ENCODE peak calls at places on chromosomes 2 and 18, in ten cellular contexts. One of them, this sample, is unnamed.

GRCh38 chr2:176852667-176853066 is 359.9 kb upstream of the HNRNPA3 start:
- DNase-seq in brain microvascular endothelial cell: no peak
- DNase-seq in stimulated activated CD4-positive, alpha-beta T cell treated with anti-CD3 and anti-CD28 coated beads, TNF-alpha, amount 100 ng/mL, for 1 hour: no peak
- DNase-seq in activated naive CD4-positive, alpha-beta T cell treated with anti-CD3 and anti-CD28 coated beads, Interleukin-2, amount 10 ng/mL, durations not matched to agents 7 days and 5 days: peak; percentile 58
- DNase-seq in D341Med: no peak
- DNase-seq in HS-5: no peak
- DNase-seq in NCI-H1092: no peak
- DNase-seq in HFFc6: no peak
- DNase-seq in T follicular helper cell: no peak
- DNase-seq in NCI-H69: peak; percentile 75
- DNase-seq in this sample: no peak

GRCh38 chr2:210955591-210955990 is 399.2 kb downstream of the CPS1 start:
- DNase-seq in brain microvascular endothelial cell: peak; percentile 78
- DNase-seq in stimulated activated CD4-positive, alpha-beta T cell treated with anti-CD3 and anti-CD28 coated beads, TNF-alpha, amount 100 ng/mL, for 1 hour: no peak
- DNase-seq in activated naive CD4-positive, alpha-beta T cell treated with anti-CD3 and anti-CD28 coated beads, Interleukin-2, amount 10 ng/mL, durations not matched to agents 7 days and 5 days: no peak
- DNase-seq in D341Med: no peak
- DNase-seq in HS-5: peak; percentile 72
- DNase-seq in NCI-H1092: no peak
- DNase-seq in HFFc6: peak; percentile 18
- DNase-seq in T follicular helper cell: no peak
- DNase-seq in NCI-H69: no peak
- DNase-seq in this sample: no peak

GRCh38 chr18:75205760-75206109 is 3.2 kb downstream of the PTGR3 start:
- DNase-seq in brain microvascular endothelial cell: no peak
- DNase-seq in stimulated activated CD4-positive, alpha-beta T cell treated with anti-CD3 and anti-CD28 coated beads, TNF-alpha, amount 100 ng/mL, for 1 hour: no peak
- DNase-seq in activated naive CD4-positive, alpha-beta T cell treated with anti-CD3 and anti-CD28 coated beads, Interleukin-2, amount 10 ng/mL, durations not matched to agents 7 days and 5 days: no peak
- DNase-seq in D341Med: no peak
- DNase-seq in HS-5: no peak
- DNase-seq in NCI-H1092: no peak
- DNase-seq in HFFc6: no peak
- DNase-seq in T follicular helper cell: no peak
- DNase-seq in NCI-H69: no peak
- DNase-seq in this sample: no peak

GRCh38 chr2:150046211-150046610 is 441.3 kb downstream of the RND3 start:
- DNase-seq in brain microvascular endothelial cell: peak; percentile 49
- DNase-seq in stimulated activated CD4-positive, alpha-beta T cell treated with anti-CD3 and anti-CD28 coated beads, TNF-alpha, amount 100 ng/mL, for 1 hour: no peak
- DNase-seq in activated naive CD4-positive, alpha-beta T cell treated with anti-CD3 and anti-CD28 coated beads, Interleukin-2, amount 10 ng/mL, durations not matched to agents 7 days and 5 days: no peak
- DNase-seq in D341Med: no peak
- DNase-seq in HS-5: no peak
- DNase-seq in NCI-H1092: no peak
- DNase-seq in HFFc6: peak; percentile 9
- DNase-seq in T follicular helper cell: no peak
- DNase-seq in NCI-H69: no peak
- DNase-seq in this sample: no peak

GRCh38 chr2:6069354-6069753 is 377.2 kb downstream of the SOX11 start:
- DNase-seq in brain microvascular endothelial cell: no peak
- DNase-seq in stimulated activated CD4-positive, alpha-beta T cell treated with anti-CD3 and anti-CD28 coated beads, TNF-alpha, amount 100 ng/mL, for 1 hour: no peak
- DNase-seq in activated naive CD4-positive, alpha-beta T cell treated with anti-CD3 and anti-CD28 coated beads, Interleukin-2, amount 10 ng/mL, durations not matched to agents 7 days and 5 days: no peak
- DNase-seq in D341Med: no peak
- DNase-seq in HS-5: no peak
- DNase-seq in NCI-H1092: peak; percentile 78
- DNase-seq in HFFc6: no peak
- DNase-seq in T follicular helper cell: no peak
- DNase-seq in NCI-H69: peak; percentile 89
- DNase-seq in this sample: no peak

GRCh38 chr2:349390-349789 is 61.5 kb upstream of the ALKAL2 start:
- DNase-seq in brain microvascular endothelial cell: peak; percentile 60
- DNase-seq in stimulated activated CD4-positive, alpha-beta T cell treated with anti-CD3 and anti-CD28 coated beads, TNF-alpha, amount 100 ng/mL, for 1 hour: no peak
- DNase-seq in activated naive CD4-positive, alpha-beta T cell treated with anti-CD3 and anti-CD28 coated beads, Interleukin-2, amount 10 ng/mL, durations not matched to agents 7 days and 5 days: no peak
- DNase-seq in D341Med: no peak
- DNase-seq in HS-5: no peak
- DNase-seq in NCI-H1092: no peak
- DNase-seq in HFFc6: no peak
- DNase-seq in T follicular helper cell: no peak
- DNase-seq in NCI-H69: no peak
- DNase-seq in this sample: no peak

GRCh38 chr2:217451634-217452033 is 551.2 kb downstream of the TNS1 start:
- DNase-seq in brain microvascular endothelial cell: peak; percentile 47
- DNase-seq in stimulated activated CD4-positive, alpha-beta T cell treated with anti-CD3 and anti-CD28 coated beads, TNF-alpha, amount 100 ng/mL, for 1 hour: no peak
- DNase-seq in activated naive CD4-positive, alpha-beta T cell treated with anti-CD3 and anti-CD28 coated beads, Interleukin-2, amount 10 ng/mL, durations not matched to agents 7 days and 5 days: no peak
- DNase-seq in D341Med: no peak
- DNase-seq in HS-5: no peak
- DNase-seq in NCI-H1092: no peak
- DNase-seq in HFFc6: no peak
- DNase-seq in T follicular helper cell: no peak
- DNase-seq in NCI-H69: no peak
- DNase-seq in this sample: no peak

GRCh38 chr2:68458962-68459361 is 8.1 kb downstream of the FBXO48 start:
- DNase-seq in brain microvascular endothelial cell: peak; percentile 67
- DNase-seq in stimulated activated CD4-positive, alpha-beta T cell treated with anti-CD3 and anti-CD28 coated beads, TNF-alpha, amount 100 ng/mL, for 1 hour: no peak
- DNase-seq in activated naive CD4-positive, alpha-beta T cell treated with anti-CD3 and anti-CD28 coated beads, Interleukin-2, amount 10 ng/mL, durations not matched to agents 7 days and 5 days: no peak
- DNase-seq in D341Med: no peak
- DNase-seq in HS-5: no peak
- DNase-seq in NCI-H1092: no peak
- DNase-seq in HFFc6: peak; percentile 31
- DNase-seq in T follicular helper cell: no peak
- DNase-seq in NCI-H69: no peak
- DNase-seq in this sample: no peak

GRCh38 chr18:73639788-73640187 is 507.8 kb downstream of the FBXO15 start:
- DNase-seq in brain microvascular endothelial cell: no peak
- DNase-seq in stimulated activated CD4-positive, alpha-beta T cell treated with anti-CD3 and anti-CD28 coated beads, TNF-alpha, amount 100 ng/mL, for 1 hour: no peak
- DNase-seq in activated naive CD4-positive, alpha-beta T cell treated with anti-CD3 and anti-CD28 coated beads, Interleukin-2, amount 10 ng/mL, durations not matched to agents 7 days and 5 days: no peak
- DNase-seq in D341Med: no peak
- DNase-seq in HS-5: no peak
- DNase-seq in NCI-H1092: no peak
- DNase-seq in HFFc6: no peak
- DNase-seq in T follicular helper cell: no peak
- DNase-seq in NCI-H69: no peak
- DNase-seq in this sample: no peak

GRCh38 chr2:169768262-169768995 is 30.2 kb upstream of the SSB start:
- DNase-seq in brain microvascular endothelial cell: no peak
- DNase-seq in stimulated activated CD4-positive, alpha-beta T cell treated with anti-CD3 and anti-CD28 coated beads, TNF-alpha, amount 100 ng/mL, for 1 hour: no peak
- DNase-seq in activated naive CD4-positive, alpha-beta T cell treated with anti-CD3 and anti-CD28 coated beads, Interleukin-2, amount 10 ng/mL, durations not matched to agents 7 days and 5 days: peak; percentile 65
- DNase-seq in D341Med: peak; percentile 24
- DNase-seq in HS-5: no peak
- DNase-seq in NCI-H1092: no peak
- DNase-seq in HFFc6: no peak
- DNase-seq in T follicular helper cell: peak; percentile 19
- DNase-seq in NCI-H69: no peak
- DNase-seq in this sample: no peak

GRCh38 chr2:212905640-212906201 is 245.7 kb downstream of the IKZF2 start:
- DNase-seq in brain microvascular endothelial cell: peak; percentile 35
- DNase-seq in stimulated activated CD4-positive, alpha-beta T cell treated with anti-CD3 and anti-CD28 coated beads, TNF-alpha, amount 100 ng/mL, for 1 hour: no peak
- DNase-seq in activated naive CD4-positive, alpha-beta T cell treated with anti-CD3 and anti-CD28 coated beads, Interleukin-2, amount 10 ng/mL, durations not matched to agents 7 days and 5 days: no peak
- DNase-seq in D341Med: no peak
- DNase-seq in HS-5: no peak
- DNase-seq in NCI-H1092: no peak
- DNase-seq in HFFc6: peak; percentile 69
- DNase-seq in T follicular helper cell: no peak
- DNase-seq in NCI-H69: peak; percentile 61
- DNase-seq in this sample: no peak

GRCh38 chr18:29749699-29750098 is 1292.8 kb downstream of the DSC3 start:
- DNase-seq in brain microvascular endothelial cell: no peak
- DNase-seq in stimulated activated CD4-positive, alpha-beta T cell treated with anti-CD3 and anti-CD28 coated beads, TNF-alpha, amount 100 ng/mL, for 1 hour: no peak
- DNase-seq in activated naive CD4-positive, alpha-beta T cell treated with anti-CD3 and anti-CD28 coated beads, Interleukin-2, amount 10 ng/mL, durations not matched to agents 7 days and 5 days: no peak
- DNase-seq in D341Med: no peak
- DNase-seq in HS-5: no peak
- DNase-seq in NCI-H1092: no peak
- DNase-seq in HFFc6: peak; percentile 76
- DNase-seq in T follicular helper cell: no peak
- DNase-seq in NCI-H69: no peak
- DNase-seq in this sample: no peak

GRCh38 chr2:156005531-156005930 is 327.0 kb downstream of the NR4A2 start:
- DNase-seq in brain microvascular endothelial cell: no peak
- DNase-seq in stimulated activated CD4-positive, alpha-beta T cell treated with anti-CD3 and anti-CD28 coated beads, TNF-alpha, amount 100 ng/mL, for 1 hour: no peak
- DNase-seq in activated naive CD4-positive, alpha-beta T cell treated with anti-CD3 and anti-CD28 coated beads, Interleukin-2, amount 10 ng/mL, durations not matched to agents 7 days and 5 days: no peak
- DNase-seq in D341Med: no peak
- DNase-seq in HS-5: no peak
- DNase-seq in NCI-H1092: no peak
- DNase-seq in HFFc6: no peak
- DNase-seq in T follicular helper cell: no peak
- DNase-seq in NCI-H69: no peak
- DNase-seq in this sample: no peak

GRCh38 chr2:233674995-233675394 is 3.3 kb downstream of the UGT1A9 start:
- DNase-seq in brain microvascular endothelial cell: no peak
- DNase-seq in stimulated activated CD4-positive, alpha-beta T cell treated with anti-CD3 and anti-CD28 coated beads, TNF-alpha, amount 100 ng/mL, for 1 hour: no peak
- DNase-seq in activated naive CD4-positive, alpha-beta T cell treated with anti-CD3 and anti-CD28 coated beads, Interleukin-2, amount 10 ng/mL, durations not matched to agents 7 days and 5 days: no peak
- DNase-seq in D341Med: peak; percentile 52
- DNase-seq in HS-5: no peak
- DNase-seq in NCI-H1092: no peak
- DNase-seq in HFFc6: no peak
- DNase-seq in T follicular helper cell: no peak
- DNase-seq in NCI-H69: peak; percentile 43
- DNase-seq in this sample: no peak

GRCh38 chr2:199771948-199772692 is 78.9 kb downstream of the FTCDNL1 start:
- DNase-seq in brain microvascular endothelial cell: no peak
- DNase-seq in stimulated activated CD4-positive, alpha-beta T cell treated with anti-CD3 and anti-CD28 coated beads, TNF-alpha, amount 100 ng/mL, for 1 hour: no peak
- DNase-seq in activated naive CD4-positive, alpha-beta T cell treated with anti-CD3 and anti-CD28 coated beads, Interleukin-2, amount 10 ng/mL, durations not matched to agents 7 days and 5 days: no peak
- DNase-seq in D341Med: no peak
- DNase-seq in HS-5: no peak
- DNase-seq in NCI-H1092: no peak
- DNase-seq in HFFc6: no peak
- DNase-seq in T follicular helper cell: no peak
- DNase-seq in NCI-H69: no peak
- DNase-seq in this sample: no peak

GRCh38 chr2:161085041-161085598 is 75.1 kb upstream of the TANK start:
- DNase-seq in brain microvascular endothelial cell: no peak
- DNase-seq in stimulated activated CD4-positive, alpha-beta T cell treated with anti-CD3 and anti-CD28 coated beads, TNF-alpha, amount 100 ng/mL, for 1 hour: no peak
- DNase-seq in activated naive CD4-positive, alpha-beta T cell treated with anti-CD3 and anti-CD28 coated beads, Interleukin-2, amount 10 ng/mL, durations not matched to agents 7 days and 5 days: peak; percentile 27
- DNase-seq in D341Med: no peak
- DNase-seq in HS-5: no peak
- DNase-seq in NCI-H1092: no peak
- DNase-seq in HFFc6: no peak
- DNase-seq in T follicular helper cell: no peak
- DNase-seq in NCI-H69: no peak
- DNase-seq in this sample: no peak

GRCh38 chr18:49006641-49007136 is 55.9 kb upstream of the SMAD7 start:
- DNase-seq in brain microvascular endothelial cell: no peak
- DNase-seq in stimulated activated CD4-positive, alpha-beta T cell treated with anti-CD3 and anti-CD28 coated beads, TNF-alpha, amount 100 ng/mL, for 1 hour: no peak
- DNase-seq in activated naive CD4-positive, alpha-beta T cell treated with anti-CD3 and anti-CD28 coated beads, Interleukin-2, amount 10 ng/mL, durations not matched to agents 7 days and 5 days: no peak
- DNase-seq in D341Med: no peak
- DNase-seq in HS-5: no peak
- DNase-seq in NCI-H1092: no peak
- DNase-seq in HFFc6: no peak
- DNase-seq in T follicular helper cell: no peak
- DNase-seq in NCI-H69: peak; percentile 99
- DNase-seq in this sample: no peak

GRCh38 chr18:68623342-68623741 is 91.6 kb downstream of the TMX3 start:
- DNase-seq in brain microvascular endothelial cell: peak; percentile 64
- DNase-seq in stimulated activated CD4-positive, alpha-beta T cell treated with anti-CD3 and anti-CD28 coated beads, TNF-alpha, amount 100 ng/mL, for 1 hour: no peak
- DNase-seq in activated naive CD4-positive, alpha-beta T cell treated with anti-CD3 and anti-CD28 coated beads, Interleukin-2, amount 10 ng/mL, durations not matched to agents 7 days and 5 days: peak; percentile 29
- DNase-seq in D341Med: peak; percentile 82
- DNase-seq in HS-5: peak; percentile 20
- DNase-seq in NCI-H1092: peak; percentile 54
- DNase-seq in HFFc6: peak; percentile 64
- DNase-seq in T follicular helper cell: no peak
- DNase-seq in NCI-H69: peak; percentile 70
- DNase-seq in this sample: peak; percentile 32

This sample was measured in hypothalamus.